ENCODE peak calls at places on chromosomes 12 and 14, in five cellular contexts. D is CD4-positive, alpha-beta memory T cell; E is CD8-positive, alpha-beta T cell; X is Panc1; O is ovary. Y is an unnamed sample.

GRCh38 chr12:99121476-99121965 is 476.4 kb downstream of the APAF1 start:
- DNase-seq in D (no peak), E (no peak), X (no peak), O (no peak), Y (no peak)

GRCh38 chr14:100649173-100649519 is 61.9 kb upstream of the BEGAIN start:
- DNase-seq in D (no peak), E (no peak), X (no peak), O (no peak), Y (no peak)

GRCh38 chr12:130142736-130143135 is 19.5 kb upstream of the FZD10 start:
- DNase-seq in D (no peak), E (no peak), X (no peak), O (no peak), Y (no peak)

GRCh38 chr12:118337194-118337838 is 35.4 kb downstream of the TAOK3 start:
- DNase-seq in D (no peak), E (no peak), X (no peak), O (no peak), Y (no peak)

GRCh38 chr12:121830134-121830533 is 26.3 kb downstream of the SETD1B start:
- DNase-seq in D (no peak), E (no peak), X (no peak), O (no peak), Y (no peak)

GRCh38 chr12:57604454-57605307 is at the start of gene DTX3:
- DNase-seq in D (no peak), E (peak; percentile 48), X (no peak), O (peak; percentile 64), Y (no peak)

GRCh38 chr14:99260652-99261551 is 11.1 kb downstream of the BCL11B start:
- DNase-seq in D (peak; percentile 73), E (peak; percentile 75), X (no peak), O (no peak), Y (no peak)

GRCh38 chr14:72822946-72823611 is 70.8 kb downstream of the DPF3 start:
- DNase-seq in D (no peak), E (no peak), X (no peak), O (no peak), Y (no peak)

GRCh38 chr12:47238665-47239064 is 158.9 kb upstream of the AMIGO2 start:
- DNase-seq in D (no peak), E (no peak), X (no peak), O (no peak), Y (no peak)

GRCh38 chr12:104877107-104877705 is 80.9 kb downstream of the SLC41A2 start:
- DNase-seq in D (peak; percentile 31), E (peak; percentile 31), X (no peak), O (peak; percentile 64), Y (no peak)

GRCh38 chr12:4221157-4221556 is 52.4 kb upstream of the CCND2 start:
- DNase-seq in D (no peak), E (no peak), X (no peak), O (no peak), Y (no peak)

GRCh38 chr14:52650774-52651173 is 44.6 kb downstream of the ERO1A start:
- DNase-seq in D (no peak), E (no peak), X (no peak), O (no peak), Y (no peak)

GRCh38 chr14:25048170-25049126 is 1.5 kb downstream of the STXBP6 start:
- DNase-seq in D (no peak), E (no peak), X (no peak), O (peak; percentile 53), Y (no peak)

GRCh38 chr14:61753631-61754030 is 8.6 kb upstream of the SNAPC1 start:
- DNase-seq in D (no peak), E (no peak), X (no peak), O (no peak), Y (no peak)

GRCh38 chr12:78612224-78612623 is 252.3 kb upstream of the SYT1 start:
- DNase-seq in D (no peak), E (no peak), X (no peak), O (no peak), Y (no peak)

GRCh38 chr14:94460631-94461416 is 8.2 kb upstream of the SERPINA11 start:
- DNase-seq in D (no peak), E (no peak), X (no peak), O (no peak), Y (no peak)

GRCh38 chr14:90558983-90559590 is 162.3 kb downstream of the CALM1 start:
- DNase-seq in D (no peak), E (no peak), X (no peak), O (no peak), Y (no peak)

GRCh38 chr12:114384746-114385145 is 21.2 kb downstream of the TBX5 start:
- DNase-seq in D (no peak), E (no peak), X (no peak), O (no peak), Y (no peak)

GRCh38 chr12:32609966-32610365 is 69.1 kb upstream of the DNM1L start:
- DNase-seq in D (no peak), E (no peak), X (no peak), O (no peak), Y (no peak)

GRCh38 chr12:21913823-21914222 is 27.4 kb downstream of the ABCC9 start:
- DNase-seq in D (no peak), E (no peak), X (no peak), O (no peak), Y (no peak)

GRCh38 chr12:70609739-70610491 is 27.3 kb downstream of the PTPRB start:
- DNase-seq in D (no peak), E (no peak), X (no peak), O (peak; percentile 19), Y (no peak)

GRCh38 chr12:50224026-50224692 is 57.0 kb upstream of the CERS5 start:
- DNase-seq in D (peak; percentile 33), E (peak; percentile 51), X (peak; percentile 77), O (no peak), Y (no peak)

GRCh38 chr14:85234626-85235025 is 295.3 kb upstream of the FLRT2 start:
- DNase-seq in D (no peak), E (no peak), X (no peak), O (no peak), Y (no peak)

GRCh38 chr12:24494401-24494800 is 454.5 kb downstream of the BCAT1 start:
- DNase-seq in D (no peak), E (no peak), X (no peak), O (no peak), Y (no peak)

GRCh38 chr12:132176920-132177551 is 32.8 kb downstream of the NOC4L start:
- DNase-seq in D (no peak), E (no peak), X (no peak), O (no peak), Y (no peak)

GRCh38 chr12:50059440-50060119 is 2.2 kb downstream of the ASIC1 start:
- DNase-seq in D (no peak), E (peak; percentile 73), X (no peak), O (no peak), Y (no peak)

GRCh38 chr14:36091096-36091495 is 85.4 kb downstream of the PTCSC3 start:
- DNase-seq in D (no peak), E (no peak), X (no peak), O (no peak), Y (no peak)

GRCh38 chr12:85274076-85274415 is 6.0 kb upstream of the ALX1 start:
- DNase-seq in D (no peak), E (no peak), X (no peak), O (no peak), Y (no peak)

GRCh38 chr14:96670391-96670790 is 126.8 kb upstream of the VRK1 start:
- DNase-seq in D (no peak), E (no peak), X (no peak), O (no peak), Y (no peak)

GRCh38 chr12:53949631-53950440 is 4.9 kb upstream of the HOXC12 start:
- DNase-seq in D (no peak), E (no peak), X (no peak), O (no peak), Y (no peak)

GRCh38 chr14:35180179-35180578 is 57.8 kb downstream of the PRORP start:
- DNase-seq in D (no peak), E (no peak), X (no peak), O (no peak), Y (no peak)

GRCh38 chr12:117330441-117331113 is 30.8 kb downstream of the NOS1 start:
- DNase-seq in D (no peak), E (no peak), X (no peak), O (no peak), Y (no peak)

GRCh38 chr12:108832730-108833354 is 24.5 kb downstream of the SSH1 start:
- DNase-seq in D (no peak), E (no peak), X (no peak), O (no peak), Y (no peak)

GRCh38 chr14:103125098-103126070 is 2.1 kb downstream of the TNFAIP2 start:
- DNase-seq in D (no peak), E (no peak), X (no peak), O (no peak), Y (no peak)

GRCh38 chr12:3263939-3264699 is 186.9 kb downstream of the TSPAN9 start:
- DNase-seq in D (no peak), E (no peak), X (no peak), O (no peak), Y (no peak)

GRCh38 chr12:18160901-18161300 is 70.9 kb upstream of the RERGL start:
- DNase-seq in D (no peak), E (no peak), X (no peak), O (no peak), Y (no peak)
- H3K27ac ChIP-seq in D (no peak overlapping the region), E (no peak overlapping the region), X (no peak overlapping the region), O (no peak overlapping the region), Y (no peak overlapping the region)

GRCh38 chr12:89421093-89421835 is 69.0 kb upstream of the DUSP6 start:
- DNase-seq in D (no peak), E (no peak), X (no peak), O (no peak), Y (no peak)
- H3K4me3 ChIP-seq in D (no peak overlapping the region), E (no peak overlapping the region), X (no peak overlapping the region), O (no peak overlapping the region), Y (no peak overlapping the region)

GRCh38 chr14:26941521-26941920 is 343.7 kb upstream of the NOVA1 start:
- DNase-seq in D (no peak), E (no peak), X (no peak), O (no peak), Y (no peak)
- H3K27ac ChIP-seq in D (no peak overlapping the region), E (no peak overlapping the region), X (no peak overlapping the region), O (no peak overlapping the region), Y (no peak overlapping the region)

GRCh38 chr12:64390275-64390851 is at the start of gene C12orf56:
- DNase-seq in D (no peak), E (no peak), X (no peak), O (no peak), Y (no peak)
- H3K4me3 ChIP-seq in D (no peak within 1 kb of the TSS), E (peak within 1 kb of the TSS; percentile 39), X (peak within 1 kb of the TSS; percentile 64), O (no peak within 1 kb of the TSS), Y (no peak within 1 kb of the TSS)

GRCh38 chr12:88325076-88325827 is 183.1 kb downstream of the TMTC3 start:
- DNase-seq in D (no peak), E (no peak), X (no peak), O (peak; percentile 12), Y (no peak)
- H3K27ac ChIP-seq in D (no peak overlapping the region), E (no peak overlapping the region), X (no peak overlapping the region), O (no peak overlapping the region), Y (no peak overlapping the region)

DNA sequence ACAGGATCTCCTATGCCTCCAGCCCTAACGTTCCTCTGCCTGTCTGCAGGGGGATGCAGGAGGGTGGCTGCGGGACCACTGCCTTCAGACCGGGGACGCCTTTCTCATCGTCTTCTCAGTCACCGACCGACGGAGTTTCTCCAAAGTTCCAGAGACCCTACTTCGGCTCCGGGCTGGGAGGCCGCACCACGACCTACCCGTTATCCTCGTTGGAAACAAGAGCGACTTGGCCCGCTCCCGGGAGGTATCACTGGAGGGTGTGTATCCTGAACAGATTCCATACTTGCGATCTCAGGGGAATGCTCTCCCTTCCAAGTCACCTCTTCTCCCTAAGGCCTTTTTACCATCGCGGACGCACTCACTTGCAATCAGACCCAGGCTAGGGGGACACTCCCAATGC is 3.0 kb downstream of the REM2 start:
- DNase-seq in D (no peak), E (no peak), X (no peak), O (no peak), Y (no peak)
- H3K4me3 ChIP-seq in D (no peak overlapping the region), E (no peak overlapping the region), X (peak overlapping the region; percentile 78), O (peak overlapping the region; percentile 51), Y (no peak overlapping the region)